ENCODE peak calls at places on chromosome 21, in nine cellular contexts. J, E, M, P, V, W, L, O and T are unnamed samples.

GRCh38 chr21:39885119-39885848 is 18.0 kb downstream of the PCP4 start:
- DNase-seq in M (no peak), O (no peak), J (no peak), L (no peak), P (no peak), E (peak), V (no peak), W (peak), T (peak)

GRCh38 chr21:15967661-15968060 is 237.9 kb downstream of the USP25 start:
- DNase-seq in L (no peak), O (no peak), E (no peak), J (no peak), P (no peak), W (no peak), V (no peak), M (no peak), T (no peak)

GRCh38 chr21:33412832-33413519 is 9.8 kb downstream of the IFNGR2 start:
- DNase-seq in P (no peak), E (no peak), M (no peak), O (no peak), W (no peak), J (no peak), V (no peak), L (no peak), T (no peak)

GRCh38 chr21:22871692-22872091 is 1873.5 kb downstream of the NCAM2 start:
- DNase-seq in J (no peak), O (no peak), L (no peak), V (no peak), E (no peak), M (no peak), P (no peak), W (no peak), T (no peak)

GRCh38 chr21:44618504-44618903 is 6.6 kb downstream of the KRTAP10-8 start:
- DNase-seq in O (peak), V (peak), E (no peak), J (no peak), P (no peak), M (peak), L (no peak), W (peak), T (no peak)

GRCh38 chr21:15627823-15628222 is 102.0 kb upstream of the USP25 start:
- DNase-seq in E (no peak), J (no peak), M (no peak), W (no peak), L (no peak), V (no peak), P (no peak), O (no peak), T (no peak)

GRCh38 chr21:35716886-35717285 is 343.4 kb downstream of the SETD4 start:
- DNase-seq in J (no peak), V (no peak), M (no peak), W (no peak), O (no peak), L (no peak), E (no peak), P (no peak), T (no peak)

GRCh38 chr21:15066231-15066577 is 1.4 kb upstream of the NRIP1 start:
- DNase-seq in L (no peak), O (no peak), J (no peak), E (no peak), M (peak), W (no peak), P (no peak), V (no peak), T (no peak)

GRCh38 chr21:19340954-19341353 is 937.4 kb upstream of the TMPRSS15 start:
- DNase-seq in M (no peak), W (no peak), O (no peak), J (no peak), P (no peak), E (no peak), L (no peak), V (no peak), T (no peak)

GRCh38 chr21:45818904-45819285 is 162.7 kb upstream of the COL6A1 start:
- DNase-seq in E (no peak), W (no peak), P (peak), O (peak), L (no peak), M (peak), V (no peak), J (no peak), T (no peak)

GRCh38 chr21:46171996-46172862 is 12.0 kb downstream of the SPATC1L start:
- DNase-seq in P (no peak), W (peak), M (no peak), O (no peak), E (no peak), J (no peak), V (peak), L (no peak), T (no peak)

DNA sequence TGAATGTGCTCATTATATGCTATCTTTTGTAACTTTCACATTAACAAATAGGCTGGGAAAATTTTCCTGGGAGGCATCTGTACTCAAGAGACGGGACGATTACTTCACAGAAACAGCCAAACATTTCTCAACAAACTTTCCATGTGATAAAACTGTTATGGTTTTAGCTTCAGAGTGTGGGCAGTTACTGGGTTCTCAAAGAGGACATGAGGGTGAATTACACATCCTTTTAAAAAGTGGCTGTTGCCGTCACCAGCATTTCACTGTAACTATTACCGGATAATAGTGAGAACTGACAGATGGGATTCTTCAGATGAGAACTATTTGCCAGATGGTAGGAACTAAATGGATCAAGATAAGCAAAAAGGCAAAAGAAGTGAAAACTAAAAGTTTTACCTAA is 109.1 kb downstream of the APP start:
- DNase-seq in L (no peak), O (no peak), J (no peak), W (no peak), M (peak), P (no peak), V (no peak), E (no peak), T (no peak)
- H3K27ac ChIP-seq in L (no peak), O (no peak), J (no peak), W (no peak), M (no peak), P (no peak), V (no peak), E (no peak), T (no peak)

DNA sequence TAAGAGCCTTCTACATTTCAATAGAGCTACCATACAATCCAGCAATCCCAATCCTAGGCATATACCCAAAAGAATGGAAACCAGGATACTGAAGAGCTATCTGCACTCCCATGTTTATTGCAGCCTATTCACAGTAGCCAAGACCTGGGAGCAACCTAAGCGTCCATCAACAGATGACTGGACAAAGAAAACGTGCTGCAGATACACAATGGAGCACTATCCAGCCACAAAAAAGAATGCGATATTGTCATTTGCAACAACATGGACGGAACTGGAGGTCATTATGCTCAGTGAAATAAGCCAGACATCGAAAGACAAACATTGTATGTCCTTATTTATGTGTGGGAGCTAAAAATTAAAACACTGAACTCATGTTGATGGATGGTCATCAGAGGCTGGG is 115.3 kb downstream of the HLCS start:
- DNase-seq in W (no peak), O (no peak), L (no peak), P (no peak), E (no peak), V (no peak), J (no peak), M (no peak), T (no peak)
- H3K27ac ChIP-seq in W (no peak), O (no peak), L (no peak), P (no peak), E (no peak), V (no peak), J (no peak), M (no peak), T (peak)

GRCh38 chr21:26167593-26167992 is 3.0 kb downstream of the APP start:
- DNase-seq in L (no peak), V (no peak), J (no peak), E (peak), O (no peak), M (no peak), P (no peak), W (no peak), T (no peak)
- H3K27ac ChIP-seq in L (no peak), V (no peak), J (peak), E (no peak), O (peak), M (no peak), P (no peak), W (no peak), T (no peak)

GRCh38 chr21:26800001-26800400 is 45.2 kb downstream of the ADAMTS1 start:
- DNase-seq in E (no peak), P (no peak), M (peak), O (no peak), J (no peak), L (no peak), V (no peak), W (no peak), T (no peak)

GRCh38 chr21:26804895-26805609 is 40.2 kb downstream of the ADAMTS1 start:
- DNase-seq in M (peak), W (no peak), E (no peak), L (no peak), P (no peak), J (no peak), V (no peak), O (no peak), T (no peak)

GRCh38 chr21:26798856-26799751 is 46.1 kb downstream of the ADAMTS1 start:
- DNase-seq in P (no peak), E (no peak), L (no peak), J (no peak), V (no peak), O (no peak), W (no peak), M (peak), T (no peak)

GRCh38 chr21:26800455-26801454 is 44.5 kb downstream of the ADAMTS1 start:
- DNase-seq in P (no peak), J (no peak), L (no peak), O (no peak), E (no peak), V (peak), M (peak), W (no peak), T (no peak)

DNA sequence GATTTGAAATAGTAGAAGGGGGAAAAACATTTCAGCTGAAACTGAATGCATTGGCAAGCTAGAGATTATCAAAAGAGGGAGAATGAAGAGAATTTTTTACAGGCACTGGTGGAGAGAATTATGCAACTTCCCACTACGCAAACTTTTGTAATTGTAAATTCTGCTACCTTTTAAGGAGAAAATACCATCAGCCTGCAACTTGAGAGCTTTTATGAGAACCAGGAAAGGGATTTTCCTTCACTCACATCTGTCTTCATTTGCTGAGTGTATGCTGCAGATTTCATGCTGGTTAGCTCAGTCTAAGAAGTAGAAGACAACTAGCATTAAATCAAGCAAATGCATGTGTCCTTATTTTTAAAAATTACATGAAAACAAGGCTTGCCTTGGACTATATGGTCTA is 43.7 kb downstream of the ADAMTS1 start:
- DNase-seq in O (no peak), P (no peak), M (peak), L (no peak), W (no peak), E (no peak), J (no peak), V (no peak), T (no peak)
- H3K27ac ChIP-seq in O (no peak), P (no peak), M (peak), L (no peak), W (no peak), E (no peak), J (no peak), V (peak), T (no peak)

GRCh38 chr21:32372755-32373154 is 20.1 kb downstream of the URB1 start:
- DNase-seq in P (no peak), L (no peak), V (no peak), O (no peak), M (peak), J (no peak), W (no peak), E (no peak), T (no peak)
- H3K27ac ChIP-seq in P (no peak), L (no peak), V (peak), O (peak), M (no peak), J (peak), W (no peak), E (no peak), T (no peak)